ENCODE peak calls at places on chromosome X, in six cellular contexts. One of them, this sample, is unnamed.

GRCh38 chrX:149472620-149473019 is 32.5 kb downstream of the IDS start:
- DNase-seq in astrocyte: no peak
- DNase-seq in CD8-positive, alpha-beta memory T cell: no peak
- DNase-seq in left ventricle myocardium inferior: no peak
- DNase-seq in ovary: no peak
- DNase-seq in HCT116: no peak
- DNase-seq in this sample: no peak

GRCh38 chrX:150767045-150767395 is 73.8 kb downstream of the MTMR1 start:
- DNase-seq in astrocyte: no peak
- DNase-seq in CD8-positive, alpha-beta memory T cell: no peak
- DNase-seq in left ventricle myocardium inferior: peak; percentile 28
- DNase-seq in ovary: no peak
- DNase-seq in HCT116: no peak
- DNase-seq in this sample: peak; percentile 32

GRCh38 chrX:93977641-93978040 is 303.6 kb downstream of the FAM133A start:
- DNase-seq in astrocyte: no peak
- DNase-seq in CD8-positive, alpha-beta memory T cell: no peak
- DNase-seq in left ventricle myocardium inferior: no peak
- DNase-seq in ovary: no peak
- DNase-seq in HCT116: no peak
- DNase-seq in this sample: no peak

GRCh38 chrX:22652596-22652995 is 347.2 kb upstream of the DDX53 start:
- DNase-seq in astrocyte: peak; percentile 48
- DNase-seq in CD8-positive, alpha-beta memory T cell: no peak
- DNase-seq in left ventricle myocardium inferior: no peak
- DNase-seq in ovary: no peak
- DNase-seq in HCT116: no peak
- DNase-seq in this sample: no peak

GRCh38 chrX:120301960-120302359 is 9.3 kb downstream of the TMEM255A start:
- DNase-seq in astrocyte: no peak
- DNase-seq in CD8-positive, alpha-beta memory T cell: no peak
- DNase-seq in left ventricle myocardium inferior: no peak
- DNase-seq in ovary: no peak
- DNase-seq in HCT116: no peak
- DNase-seq in this sample: no peak

GRCh38 chrX:80808854-80809493 is 703 bp downstream of the BRWD3 start:
- DNase-seq in astrocyte: no peak
- DNase-seq in CD8-positive, alpha-beta memory T cell: peak; percentile 59
- DNase-seq in left ventricle myocardium inferior: no peak
- DNase-seq in ovary: peak; percentile 24
- DNase-seq in HCT116: no peak
- DNase-seq in this sample: no peak

GRCh38 chrX:110163488-110163887 is 154.4 kb downstream of the AMMECR1 start:
- DNase-seq in astrocyte: peak; percentile 11
- DNase-seq in CD8-positive, alpha-beta memory T cell: no peak
- DNase-seq in left ventricle myocardium inferior: no peak
- DNase-seq in ovary: no peak
- DNase-seq in HCT116: no peak
- DNase-seq in this sample: no peak

GRCh38 chrX:37076983-37077382 is 68.8 kb downstream of the FAM47C start:
- DNase-seq in astrocyte: no peak
- DNase-seq in CD8-positive, alpha-beta memory T cell: no peak
- DNase-seq in left ventricle myocardium inferior: no peak
- DNase-seq in ovary: no peak
- DNase-seq in HCT116: no peak
- DNase-seq in this sample: no peak

GRCh38 chrX:15769300-15769954 is 20.9 kb upstream of the ZRSR2 start:
- DNase-seq in astrocyte: no peak
- DNase-seq in CD8-positive, alpha-beta memory T cell: no peak
- DNase-seq in left ventricle myocardium inferior: no peak
- DNase-seq in ovary: no peak
- DNase-seq in HCT116: no peak
- DNase-seq in this sample: no peak

GRCh38 chrX:1601768-1602085 is 10.3 kb downstream of the AKAP17A start:
- DNase-seq in astrocyte: no peak
- DNase-seq in CD8-positive, alpha-beta memory T cell: no peak
- DNase-seq in left ventricle myocardium inferior: no peak
- DNase-seq in ovary: no peak
- DNase-seq in HCT116: no peak
- DNase-seq in this sample: no peak

GRCh38 chrX:51614353-51614752 is 4.4 kb downstream of the CENPVL3 start:
- DNase-seq in astrocyte: peak; percentile 35
- DNase-seq in CD8-positive, alpha-beta memory T cell: peak; percentile 5
- DNase-seq in left ventricle myocardium inferior: no peak
- DNase-seq in ovary: no peak
- DNase-seq in HCT116: peak; percentile 6
- DNase-seq in this sample: no peak

GRCh38 chrX:41734530-41734929 is 10.5 kb downstream of the GPR82 start:
- DNase-seq in astrocyte: no peak
- DNase-seq in CD8-positive, alpha-beta memory T cell: no peak
- DNase-seq in left ventricle myocardium inferior: no peak
- DNase-seq in ovary: no peak
- DNase-seq in HCT116: peak; percentile 2
- DNase-seq in this sample: no peak

GRCh38 chrX:69102805-69103204 is 62.4 kb downstream of the PJA1 start:
- DNase-seq in astrocyte: no peak
- DNase-seq in CD8-positive, alpha-beta memory T cell: no peak
- DNase-seq in left ventricle myocardium inferior: no peak
- DNase-seq in ovary: no peak
- DNase-seq in HCT116: no peak
- DNase-seq in this sample: no peak

GRCh38 chrX:67787196-67787595 is 243.4 kb downstream of the AR start:
- DNase-seq in astrocyte: no peak
- DNase-seq in CD8-positive, alpha-beta memory T cell: no peak
- DNase-seq in left ventricle myocardium inferior: no peak
- DNase-seq in ovary: no peak
- DNase-seq in HCT116: no peak
- DNase-seq in this sample: no peak

GRCh38 chrX:10325606-10326005 is 168.8 kb downstream of the CLCN4 start:
- DNase-seq in astrocyte: peak; percentile 18
- DNase-seq in CD8-positive, alpha-beta memory T cell: no peak
- DNase-seq in left ventricle myocardium inferior: no peak
- DNase-seq in ovary: no peak
- DNase-seq in HCT116: no peak
- DNase-seq in this sample: no peak

GRCh38 chrX:153913701-153914100 is 9.2 kb downstream of the AVPR2 start:
- DNase-seq in astrocyte: no peak
- DNase-seq in CD8-positive, alpha-beta memory T cell: no peak
- DNase-seq in left ventricle myocardium inferior: no peak
- DNase-seq in ovary: no peak
- DNase-seq in HCT116: no peak
- DNase-seq in this sample: no peak

GRCh38 chrX:95919605-95920004 is 765.0 kb upstream of the DIAPH2 start:
- DNase-seq in astrocyte: no peak
- DNase-seq in CD8-positive, alpha-beta memory T cell: no peak
- DNase-seq in left ventricle myocardium inferior: no peak
- DNase-seq in ovary: no peak
- DNase-seq in HCT116: no peak
- DNase-seq in this sample: no peak

GRCh38 chrX:143669395-143669794 is 33.5 kb upstream of the SLITRK4 start:
- DNase-seq in astrocyte: no peak
- DNase-seq in CD8-positive, alpha-beta memory T cell: no peak
- DNase-seq in left ventricle myocardium inferior: no peak
- DNase-seq in ovary: no peak
- DNase-seq in HCT116: no peak
- DNase-seq in this sample: no peak

GRCh38 chrX:23959781-23960180 is 52.0 kb downstream of the CXorf58 start:
- DNase-seq in astrocyte: no peak
- DNase-seq in CD8-positive, alpha-beta memory T cell: peak; percentile 36
- DNase-seq in left ventricle myocardium inferior: no peak
- DNase-seq in ovary: no peak
- DNase-seq in HCT116: no peak
- DNase-seq in this sample: no peak

GRCh38 chrX:130413415-130413814 is 11.6 kb downstream of the RBMX2 start:
- DNase-seq in astrocyte: no peak
- DNase-seq in CD8-positive, alpha-beta memory T cell: no peak
- DNase-seq in left ventricle myocardium inferior: no peak
- DNase-seq in ovary: no peak
- DNase-seq in HCT116: no peak
- DNase-seq in this sample: no peak

GRCh38 chrX:131812847-131813825 is 210.0 kb upstream of the STK26 start:
- DNase-seq in astrocyte: peak; percentile 54
- DNase-seq in CD8-positive, alpha-beta memory T cell: peak; percentile 94
- DNase-seq in left ventricle myocardium inferior: no peak
- DNase-seq in ovary: peak; percentile 75
- DNase-seq in HCT116: no peak
- DNase-seq in this sample: peak; percentile 53

GRCh38 chrX:22533898-22534297 is 261.2 kb downstream of the CBLL2 start:
- DNase-seq in astrocyte: no peak
- DNase-seq in CD8-positive, alpha-beta memory T cell: no peak
- DNase-seq in left ventricle myocardium inferior: no peak
- DNase-seq in ovary: no peak
- DNase-seq in HCT116: peak; percentile 12
- DNase-seq in this sample: no peak

GRCh38 chrX:32408389-32408788 is 803.0 kb downstream of the DMD start:
- DNase-seq in astrocyte: no peak
- DNase-seq in CD8-positive, alpha-beta memory T cell: peak; percentile 0
- DNase-seq in left ventricle myocardium inferior: no peak
- DNase-seq in ovary: no peak
- DNase-seq in HCT116: no peak
- DNase-seq in this sample: no peak
- H3K27ac ChIP-seq in astrocyte: no peak overlapping the region
- H3K27ac ChIP-seq in CD8-positive, alpha-beta memory T cell: no peak overlapping the region
- H3K27ac ChIP-seq in left ventricle myocardium inferior: no peak overlapping the region
- H3K27ac ChIP-seq in ovary: no peak overlapping the region
- H3K27ac ChIP-seq in HCT116: no peak overlapping the region
- H3K27ac ChIP-seq in this sample: no peak overlapping the region

DNA sequence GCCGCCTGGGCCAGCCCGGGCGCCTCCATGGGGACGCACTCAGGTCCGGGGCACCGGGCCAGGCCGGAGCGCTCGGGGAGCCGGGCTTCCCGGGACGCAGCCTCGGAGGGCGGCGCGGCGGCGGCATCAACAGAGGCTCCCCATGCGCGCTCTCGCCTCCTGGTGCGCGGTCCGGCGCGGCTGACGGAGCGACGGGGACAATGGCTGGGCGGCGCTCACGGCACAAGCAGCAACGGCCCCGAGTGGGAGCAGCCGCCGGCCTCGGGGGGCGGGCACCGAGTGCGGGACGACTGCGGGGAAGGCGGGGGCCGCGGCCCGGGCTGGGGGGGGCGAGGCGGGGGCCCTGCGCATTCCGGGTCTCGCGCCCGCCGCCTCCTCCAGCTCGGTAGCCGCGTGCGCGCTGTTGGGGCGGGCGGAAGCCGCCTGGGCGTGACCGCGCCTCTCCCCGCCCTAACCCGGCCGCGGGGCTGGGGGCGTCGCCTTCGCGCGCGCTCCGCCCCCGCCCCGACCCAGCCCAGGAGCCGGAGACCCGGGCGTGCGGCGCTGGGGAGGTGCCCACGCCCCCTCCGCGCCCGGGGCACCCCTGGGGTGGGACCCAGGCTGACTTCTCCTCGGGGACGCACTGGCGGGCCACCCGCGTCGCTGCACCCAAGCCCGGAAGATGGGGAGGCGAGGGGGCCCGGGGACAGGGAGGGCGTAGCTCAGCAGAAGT is at the start of gene PRKX:
- DNase-seq in astrocyte: peak; percentile 24
- DNase-seq in CD8-positive, alpha-beta memory T cell: peak; percentile 84
- DNase-seq in left ventricle myocardium inferior: peak; percentile 49
- DNase-seq in ovary: peak; percentile 59
- DNase-seq in HCT116: no peak
- DNase-seq in this sample: peak; percentile 71
- H3K27ac ChIP-seq in astrocyte: no peak within 1 kb of the TSS
- H3K27ac ChIP-seq in CD8-positive, alpha-beta memory T cell: peak within 1 kb of the TSS; percentile 67
- H3K27ac ChIP-seq in left ventricle myocardium inferior: peak within 1 kb of the TSS; percentile 84
- H3K27ac ChIP-seq in ovary: peak within 1 kb of the TSS; percentile 48
- H3K27ac ChIP-seq in HCT116: peak within 1 kb of the TSS; percentile 59
- H3K27ac ChIP-seq in this sample: peak within 1 kb of the TSS; percentile 80

DNA sequence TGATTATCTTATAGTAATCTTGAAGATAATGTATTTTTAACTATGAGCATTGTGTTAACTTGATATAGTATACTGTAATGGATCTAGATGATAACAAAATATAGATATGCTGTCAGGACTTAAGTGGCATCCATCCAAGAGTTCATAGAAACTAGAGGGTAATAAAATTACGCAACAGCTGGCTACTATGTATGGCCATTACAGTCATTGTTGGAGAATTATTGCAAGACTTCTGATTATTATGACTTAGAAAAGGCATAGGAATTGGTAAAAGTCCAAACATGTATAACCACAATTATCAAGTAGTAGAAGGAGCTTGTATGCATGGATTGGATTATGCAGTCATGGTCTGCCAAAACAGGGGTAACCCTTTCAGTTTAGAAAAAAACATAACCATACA is 9.5 kb downstream of the OGT start:
- DNase-seq in astrocyte: peak; percentile 51
- DNase-seq in CD8-positive, alpha-beta memory T cell: no peak
- DNase-seq in left ventricle myocardium inferior: no peak
- DNase-seq in ovary: no peak
- DNase-seq in HCT116: no peak
- DNase-seq in this sample: no peak
- H3K27ac ChIP-seq in astrocyte: peak overlapping the region; percentile 78
- H3K27ac ChIP-seq in CD8-positive, alpha-beta memory T cell: no peak overlapping the region
- H3K27ac ChIP-seq in left ventricle myocardium inferior: peak overlapping the region; percentile 30
- H3K27ac ChIP-seq in ovary: no peak overlapping the region
- H3K27ac ChIP-seq in HCT116: no peak overlapping the region
- H3K27ac ChIP-seq in this sample: peak overlapping the region; percentile 65

DNA sequence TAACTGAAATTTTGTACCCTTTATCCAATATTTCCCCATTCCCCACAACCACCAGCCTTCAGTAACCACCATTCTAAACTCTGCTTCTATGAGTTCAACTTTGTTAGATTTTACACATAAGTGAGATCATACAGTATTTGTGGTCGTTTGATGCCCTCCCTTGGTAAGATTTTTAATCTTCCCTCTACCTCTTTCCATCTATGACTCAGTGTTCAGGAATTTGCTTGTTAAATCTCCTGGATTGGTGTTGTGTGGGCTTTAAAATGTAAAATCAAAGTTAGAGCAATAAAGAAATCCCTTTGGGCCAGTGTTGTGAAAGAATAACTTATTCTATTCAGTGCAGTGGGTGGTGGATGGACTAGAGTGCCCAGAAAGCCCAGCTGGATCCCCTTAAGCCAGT is 37.4 kb downstream of the SLC16A2 start:
- DNase-seq in astrocyte: peak; percentile 66
- DNase-seq in CD8-positive, alpha-beta memory T cell: no peak
- DNase-seq in left ventricle myocardium inferior: no peak
- DNase-seq in ovary: no peak
- DNase-seq in HCT116: no peak
- DNase-seq in this sample: no peak
- H3K27ac ChIP-seq in astrocyte: no peak overlapping the region
- H3K27ac ChIP-seq in CD8-positive, alpha-beta memory T cell: no peak overlapping the region
- H3K27ac ChIP-seq in left ventricle myocardium inferior: no peak overlapping the region
- H3K27ac ChIP-seq in ovary: no peak overlapping the region
- H3K27ac ChIP-seq in HCT116: no peak overlapping the region
- H3K27ac ChIP-seq in this sample: no peak overlapping the region